ENCODE peak calls at places on chromosomes 3 and 15, in seven cellular contexts. One of them, this sample, is unnamed.

GRCh38 chr3:42052132-42052866 is 38.9 kb upstream of the TRAK1 start:
- DNase-seq in NB4: no peak
- DNase-seq in cardiac muscle cell: peak
- DNase-seq in fibroblast of lung: peak
- DNase-seq in thoracic aorta: no peak
- DNase-seq in progenitor cell of endocrine pancreas: no peak
- DNase-seq in brain microvascular endothelial cell: peak
- DNase-seq in this sample: no peak

GRCh38 chr15:55741592-55742497 is 1.1 kb downstream of the PRTG start:
- DNase-seq in thoracic aorta: no peak
- DNase-seq in cardiac muscle cell: peak
- DNase-seq in progenitor cell of endocrine pancreas: peak
- DNase-seq in fibroblast of lung: no peak
- DNase-seq in NB4: no peak
- DNase-seq in brain microvascular endothelial cell: peak
- DNase-seq in this sample: no peak

GRCh38 chr15:93987068-93987467 is 244.3 kb upstream of the MCTP2 start:
- DNase-seq in progenitor cell of endocrine pancreas: no peak
- DNase-seq in NB4: no peak
- DNase-seq in thoracic aorta: no peak
- DNase-seq in cardiac muscle cell: no peak
- DNase-seq in brain microvascular endothelial cell: no peak
- DNase-seq in fibroblast of lung: no peak
- DNase-seq in this sample: no peak

GRCh38 chr3:120162400-120162799 is 68.2 kb upstream of the GSK3B start:
- DNase-seq in progenitor cell of endocrine pancreas: no peak
- DNase-seq in cardiac muscle cell: peak
- DNase-seq in thoracic aorta: no peak
- DNase-seq in brain microvascular endothelial cell: no peak
- DNase-seq in NB4: no peak
- DNase-seq in fibroblast of lung: no peak
- DNase-seq in this sample: peak

GRCh38 chr3:151146071-151146730 is 56.8 kb downstream of the GPR171 start:
- DNase-seq in progenitor cell of endocrine pancreas: peak
- DNase-seq in brain microvascular endothelial cell: peak
- DNase-seq in thoracic aorta: peak
- DNase-seq in NB4: peak
- DNase-seq in fibroblast of lung: peak
- DNase-seq in cardiac muscle cell: peak
- DNase-seq in this sample: peak

GRCh38 chr15:59349715-59350420 is 22.8 kb downstream of the MYO1E start:
- DNase-seq in cardiac muscle cell: peak
- DNase-seq in progenitor cell of endocrine pancreas: no peak
- DNase-seq in fibroblast of lung: peak
- DNase-seq in thoracic aorta: peak
- DNase-seq in brain microvascular endothelial cell: peak
- DNase-seq in NB4: peak
- DNase-seq in this sample: no peak

GRCh38 chr3:9111349-9112265 is 137.8 kb downstream of the SRGAP3 start:
- DNase-seq in cardiac muscle cell: peak
- DNase-seq in thoracic aorta: peak
- DNase-seq in fibroblast of lung: no peak
- DNase-seq in brain microvascular endothelial cell: no peak
- DNase-seq in progenitor cell of endocrine pancreas: no peak
- DNase-seq in NB4: peak
- DNase-seq in this sample: no peak

GRCh38 chr3:52195823-52196331 is 2.1 kb upstream of the ALAS1 start:
- DNase-seq in brain microvascular endothelial cell: no peak
- DNase-seq in fibroblast of lung: peak
- DNase-seq in NB4: peak
- DNase-seq in cardiac muscle cell: peak
- DNase-seq in progenitor cell of endocrine pancreas: no peak
- DNase-seq in thoracic aorta: no peak
- DNase-seq in this sample: peak

GRCh38 chr15:87849181-87849580 is 407.4 kb downstream of the NTRK3 start:
- DNase-seq in thoracic aorta: no peak
- DNase-seq in cardiac muscle cell: no peak
- DNase-seq in NB4: no peak
- DNase-seq in progenitor cell of endocrine pancreas: no peak
- DNase-seq in brain microvascular endothelial cell: no peak
- DNase-seq in fibroblast of lung: peak
- DNase-seq in this sample: no peak

GRCh38 chr15:59165726-59166125 is 40.9 kb upstream of the LDHAL6B start:
- DNase-seq in thoracic aorta: no peak
- DNase-seq in brain microvascular endothelial cell: no peak
- DNase-seq in cardiac muscle cell: peak
- DNase-seq in progenitor cell of endocrine pancreas: no peak
- DNase-seq in fibroblast of lung: no peak
- DNase-seq in NB4: no peak
- DNase-seq in this sample: no peak

GRCh38 chr15:60546764-60547163 is 67.8 kb upstream of the ICE2 start:
- DNase-seq in thoracic aorta: no peak
- DNase-seq in NB4: no peak
- DNase-seq in progenitor cell of endocrine pancreas: no peak
- DNase-seq in fibroblast of lung: no peak
- DNase-seq in cardiac muscle cell: no peak
- DNase-seq in brain microvascular endothelial cell: no peak
- DNase-seq in this sample: no peak

GRCh38 chr3:110526732-110527727 is 544.6 kb upstream of the NECTIN3 start:
- DNase-seq in brain microvascular endothelial cell: peak
- DNase-seq in cardiac muscle cell: peak
- DNase-seq in NB4: no peak
- DNase-seq in fibroblast of lung: peak
- DNase-seq in progenitor cell of endocrine pancreas: no peak
- DNase-seq in thoracic aorta: no peak
- DNase-seq in this sample: no peak

GRCh38 chr15:52559583-52559982 is 9.2 kb downstream of the ARPP19 start:
- DNase-seq in thoracic aorta: no peak
- DNase-seq in fibroblast of lung: peak
- DNase-seq in cardiac muscle cell: peak
- DNase-seq in progenitor cell of endocrine pancreas: no peak
- DNase-seq in NB4: no peak
- DNase-seq in brain microvascular endothelial cell: peak
- DNase-seq in this sample: no peak

GRCh38 chr3:67946446-67946845 is 292.0 kb upstream of the SUCLG2 start:
- DNase-seq in thoracic aorta: no peak
- DNase-seq in brain microvascular endothelial cell: no peak
- DNase-seq in progenitor cell of endocrine pancreas: no peak
- DNase-seq in NB4: no peak
- DNase-seq in cardiac muscle cell: no peak
- DNase-seq in fibroblast of lung: no peak
- DNase-seq in this sample: no peak

GRCh38 chr3:27423463-27423862 is 54.3 kb upstream of the NEK10 start:
- DNase-seq in NB4: no peak
- DNase-seq in progenitor cell of endocrine pancreas: no peak
- DNase-seq in fibroblast of lung: peak
- DNase-seq in brain microvascular endothelial cell: peak
- DNase-seq in cardiac muscle cell: peak
- DNase-seq in thoracic aorta: no peak
- DNase-seq in this sample: peak

GRCh38 chr3:189270248-189270832 is 98.6 kb downstream of the TPRG1 start:
- DNase-seq in thoracic aorta: no peak
- DNase-seq in fibroblast of lung: peak
- DNase-seq in brain microvascular endothelial cell: peak
- DNase-seq in cardiac muscle cell: peak
- DNase-seq in NB4: peak
- DNase-seq in progenitor cell of endocrine pancreas: peak
- DNase-seq in this sample: peak

GRCh38 chr3:140532793-140533330 is 145.0 kb upstream of the TRIM42 start:
- DNase-seq in brain microvascular endothelial cell: no peak
- DNase-seq in fibroblast of lung: no peak
- DNase-seq in thoracic aorta: no peak
- DNase-seq in NB4: no peak
- DNase-seq in progenitor cell of endocrine pancreas: no peak
- DNase-seq in cardiac muscle cell: no peak
- DNase-seq in this sample: no peak

GRCh38 chr15:89335289-89336041 is 841 bp upstream of the POLG start:
- DNase-seq in cardiac muscle cell: no peak
- DNase-seq in progenitor cell of endocrine pancreas: peak
- DNase-seq in NB4: no peak
- DNase-seq in brain microvascular endothelial cell: peak
- DNase-seq in thoracic aorta: no peak
- DNase-seq in fibroblast of lung: no peak
- DNase-seq in this sample: no peak

DNA sequence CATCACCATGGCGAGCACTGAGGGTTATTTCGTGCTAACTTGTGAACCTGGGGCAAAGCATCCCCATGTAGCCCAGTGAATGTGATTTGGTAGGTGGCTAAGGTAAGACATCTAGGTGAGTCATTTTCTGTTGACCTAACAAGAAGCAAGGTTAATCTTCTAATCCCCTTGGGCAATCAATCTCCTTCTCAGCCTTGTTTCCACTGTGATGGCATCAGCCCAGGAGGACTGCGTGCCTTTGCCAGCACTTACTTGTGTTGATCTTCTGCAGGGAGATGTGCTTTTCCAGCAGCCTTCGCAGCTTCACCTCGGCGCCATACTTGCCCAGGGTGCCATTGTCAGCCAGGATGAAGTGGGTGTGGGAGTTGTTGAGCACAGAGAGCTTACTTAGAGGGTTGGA is 35.7 kb downstream of the TRPM1 start:
- DNase-seq in NB4: no peak
- DNase-seq in cardiac muscle cell: no peak
- DNase-seq in fibroblast of lung: no peak
- DNase-seq in brain microvascular endothelial cell: no peak
- DNase-seq in progenitor cell of endocrine pancreas: no peak
- DNase-seq in thoracic aorta: no peak
- DNase-seq in this sample: no peak
- TF ChIP-seq CTCF in NB4: no peak
- TF ChIP-seq CTCF in cardiac muscle cell: no peak
- TF ChIP-seq CTCF in fibroblast of lung: no peak
- TF ChIP-seq CTCF in brain microvascular endothelial cell: no peak
- TF ChIP-seq CTCF in progenitor cell of endocrine pancreas: no peak
- TF ChIP-seq CTCF in thoracic aorta: no peak
- TF ChIP-seq CTCF in this sample: no peak

GRCh38 chr15:92655178-92655995 is at the start of gene FAM174B:
- DNase-seq in fibroblast of lung: peak
- DNase-seq in progenitor cell of endocrine pancreas: peak
- DNase-seq in brain microvascular endothelial cell: no peak
- DNase-seq in thoracic aorta: no peak
- DNase-seq in NB4: no peak
- DNase-seq in cardiac muscle cell: peak
- DNase-seq in this sample: no peak

GRCh38 chr15:92654662-92655061 is 913 bp downstream of the FAM174B start:
- DNase-seq in thoracic aorta: no peak
- DNase-seq in brain microvascular endothelial cell: no peak
- DNase-seq in cardiac muscle cell: no peak
- DNase-seq in fibroblast of lung: no peak
- DNase-seq in progenitor cell of endocrine pancreas: no peak
- DNase-seq in NB4: no peak
- DNase-seq in this sample: no peak

GRCh38 chr15:92653366-92653765 is 2.2 kb downstream of the FAM174B start:
- DNase-seq in cardiac muscle cell: no peak
- DNase-seq in fibroblast of lung: no peak
- DNase-seq in progenitor cell of endocrine pancreas: no peak
- DNase-seq in NB4: no peak
- DNase-seq in thoracic aorta: no peak
- DNase-seq in brain microvascular endothelial cell: no peak
- DNase-seq in this sample: no peak

GRCh38 chr15:92652576-92652966 is 3.0 kb downstream of the FAM174B start:
- DNase-seq in cardiac muscle cell: no peak
- DNase-seq in thoracic aorta: no peak
- DNase-seq in progenitor cell of endocrine pancreas: no peak
- DNase-seq in fibroblast of lung: no peak
- DNase-seq in NB4: no peak
- DNase-seq in brain microvascular endothelial cell: no peak
- DNase-seq in this sample: no peak

GRCh38 chr15:92653836-92654524 is 1.6 kb downstream of the FAM174B start:
- DNase-seq in thoracic aorta: no peak
- DNase-seq in fibroblast of lung: no peak
- DNase-seq in brain microvascular endothelial cell: no peak
- DNase-seq in cardiac muscle cell: no peak
- DNase-seq in NB4: no peak
- DNase-seq in progenitor cell of endocrine pancreas: no peak
- DNase-seq in this sample: no peak
- TF ChIP-seq CTCF in thoracic aorta: no peak
- TF ChIP-seq CTCF in fibroblast of lung: no peak
- TF ChIP-seq CTCF in brain microvascular endothelial cell: no peak
- TF ChIP-seq CTCF in cardiac muscle cell: no peak
- TF ChIP-seq CTCF in NB4: no peak
- TF ChIP-seq CTCF in progenitor cell of endocrine pancreas: no peak
- TF ChIP-seq CTCF in this sample: no peak

GRCh38 chr3:35946121-35946856 is 307.0 kb downstream of the ARPP21 start:
- DNase-seq in fibroblast of lung: peak
- DNase-seq in progenitor cell of endocrine pancreas: no peak
- DNase-seq in brain microvascular endothelial cell: no peak
- DNase-seq in NB4: peak
- DNase-seq in cardiac muscle cell: peak
- DNase-seq in thoracic aorta: no peak
- DNase-seq in this sample: no peak
- TF ChIP-seq CTCF in fibroblast of lung: no peak
- TF ChIP-seq CTCF in progenitor cell of endocrine pancreas: peak
- TF ChIP-seq CTCF in brain microvascular endothelial cell: peak
- TF ChIP-seq CTCF in NB4: peak
- TF ChIP-seq CTCF in cardiac muscle cell: peak
- TF ChIP-seq CTCF in thoracic aorta: no peak
- TF ChIP-seq CTCF in this sample: peak

GRCh38 chr3:128310286-128311058 is 156.2 kb downstream of the DNAJB8 start:
- DNase-seq in brain microvascular endothelial cell: no peak
- DNase-seq in NB4: no peak
- DNase-seq in progenitor cell of endocrine pancreas: no peak
- DNase-seq in cardiac muscle cell: no peak
- DNase-seq in thoracic aorta: no peak
- DNase-seq in fibroblast of lung: no peak
- DNase-seq in this sample: no peak

GRCh38 chr3:128309026-128309425 is 155.7 kb downstream of the EEFSEC start:
- DNase-seq in thoracic aorta: no peak
- DNase-seq in cardiac muscle cell: no peak
- DNase-seq in brain microvascular endothelial cell: no peak
- DNase-seq in progenitor cell of endocrine pancreas: no peak
- DNase-seq in NB4: no peak
- DNase-seq in fibroblast of lung: no peak
- DNase-seq in this sample: no peak

GRCh38 chr3:128306481-128306880 is 153.2 kb downstream of the EEFSEC start:
- DNase-seq in fibroblast of lung: no peak
- DNase-seq in cardiac muscle cell: no peak
- DNase-seq in brain microvascular endothelial cell: no peak
- DNase-seq in NB4: no peak
- DNase-seq in thoracic aorta: no peak
- DNase-seq in progenitor cell of endocrine pancreas: no peak
- DNase-seq in this sample: no peak

GRCh38 chr3:128307781-128308469 is 154.6 kb downstream of the EEFSEC start:
- DNase-seq in cardiac muscle cell: no peak
- DNase-seq in progenitor cell of endocrine pancreas: no peak
- DNase-seq in thoracic aorta: no peak
- DNase-seq in brain microvascular endothelial cell: no peak
- DNase-seq in fibroblast of lung: no peak
- DNase-seq in NB4: no peak
- DNase-seq in this sample: no peak

DNA sequence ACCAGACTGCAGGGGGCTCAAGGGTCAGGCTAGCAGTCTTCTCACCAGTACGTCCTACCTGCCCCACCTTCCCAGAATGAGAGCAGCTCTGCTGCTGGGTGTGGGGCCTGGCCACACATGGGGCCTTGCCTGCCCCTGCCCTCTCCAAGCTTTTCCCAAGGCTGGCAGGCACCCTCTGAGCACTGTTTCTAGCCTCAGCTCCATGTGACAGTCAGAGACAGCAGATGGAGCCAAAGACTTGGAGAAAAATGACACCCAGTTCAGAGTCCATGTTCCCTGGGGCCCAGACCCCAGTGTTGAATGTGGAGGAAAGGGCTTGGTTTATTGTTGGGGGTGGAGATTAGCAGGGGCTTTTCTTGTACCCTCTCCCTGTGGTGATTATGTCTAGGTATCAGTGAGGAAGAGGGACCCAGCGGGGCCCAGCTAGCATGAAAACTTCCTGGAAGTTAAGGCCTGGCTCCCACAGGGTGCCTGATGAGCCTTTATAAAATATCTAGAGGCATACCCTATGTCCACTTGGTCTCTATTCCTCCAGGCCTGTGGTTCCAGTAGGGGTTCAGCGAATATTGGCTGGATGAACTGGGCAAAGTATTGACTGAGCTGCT is 153.8 kb downstream of the EEFSEC start:
- DNase-seq in thoracic aorta: no peak
- DNase-seq in fibroblast of lung: no peak
- DNase-seq in progenitor cell of endocrine pancreas: no peak
- DNase-seq in cardiac muscle cell: peak
- DNase-seq in NB4: peak
- DNase-seq in brain microvascular endothelial cell: no peak
- DNase-seq in this sample: no peak
- TF ChIP-seq CTCF in thoracic aorta: no peak
- TF ChIP-seq CTCF in fibroblast of lung: no peak
- TF ChIP-seq CTCF in progenitor cell of endocrine pancreas: peak
- TF ChIP-seq CTCF in cardiac muscle cell: no peak
- TF ChIP-seq CTCF in NB4: no peak
- TF ChIP-seq CTCF in brain microvascular endothelial cell: peak
- TF ChIP-seq CTCF in this sample: no peak

This sample was measured in AG09319.